ENCODE peak calls at places on chromosomes 6 and 20, in five cellular contexts. K is neural progenitor cell, D is ovary, E is GM23338, M is spleen. S is an unnamed sample. For H3K4me1, the result is how much of the 10 kb centered on the place peaks cover.

GRCh38 chr6:36594816-36595167 is 630 bp downstream of the SRSF3 start:
- DNase-seq in M (no peak), K (no peak), E (no peak), D (peak), S (no peak)

GRCh38 chr20:53036992-53037391 is 64.8 kb downstream of the TSHZ2 start:
- DNase-seq in E (no peak), D (no peak), K (peak), M (no peak), S (no peak)

GRCh38 chr20:21352703-21353102 is 44.6 kb downstream of the NKX2-4 start:
- DNase-seq in K (no peak), E (no peak), D (no peak), M (no peak), S (no peak)

GRCh38 chr20:5977223-5977622 is 26.8 kb downstream of the MCM8 start:
- DNase-seq in E (no peak), K (no peak), M (no peak), D (no peak), S (no peak)

GRCh38 chr6:46024122-46024769 is 8.6 kb upstream of the CLIC5 start:
- DNase-seq in K (no peak), E (no peak), M (no peak), D (no peak), S (no peak)

GRCh38 chr20:50518270-50518721 is 8.1 kb downstream of the PTPN1 start:
- DNase-seq in M (no peak), D (no peak), K (no peak), E (no peak), S (no peak)

GRCh38 chr6:31791324-31792089 is 4.0 kb downstream of the VARS1 start:
- DNase-seq in M (no peak), D (no peak), K (peak), E (peak), S (peak)

GRCh38 chr20:12762725-12763124 is 246.0 kb upstream of the SPTLC3 start:
- DNase-seq in M (no peak), E (peak), D (no peak), K (no peak), S (no peak)

GRCh38 chr20:63484236-63484635 is 11.8 kb upstream of the KCNQ2 start:
- DNase-seq in D (no peak), M (no peak), K (no peak), E (no peak), S (no peak)

GRCh38 chr6:168097621-168098430 is 18.8 kb upstream of the FRMD1 start:
- DNase-seq in K (no peak), M (peak), D (peak), E (no peak), S (no peak)

GRCh38 chr6:122405417-122405816 is 6.0 kb downstream of the HSF2 start:
- DNase-seq in E (peak), D (no peak), M (no peak), K (no peak), S (no peak)

GRCh38 chr6:15441215-15441868 is 195.5 kb downstream of the JARID2 start:
- DNase-seq in K (peak), E (peak), D (peak), M (no peak), S (no peak)

GRCh38 chr6:89297695-89298351 is 17.3 kb downstream of the GABRR2 start:
- DNase-seq in D (no peak), M (no peak), K (peak), E (no peak), S (peak)

GRCh38 chr6:4906942-4907300 is 96.9 kb downstream of the RPP40 start:
- DNase-seq in K (no peak), D (no peak), M (no peak), E (no peak), S (no peak)

GRCh38 chr20:44969320-44969879 is 3.1 kb downstream of the STK4 start:
- DNase-seq in K (no peak), M (no peak), D (no peak), E (no peak), S (no peak)

GRCh38 chr6:118284736-118285360 is 263.2 kb upstream of the PLN start:
- DNase-seq in E (peak), D (no peak), K (no peak), M (no peak), S (no peak)

GRCh38 chr6:30881987-30882763 is 2.1 kb upstream of the DDR1 start:
- DNase-seq in D (peak), E (peak), M (no peak), K (peak), S (no peak)

GRCh38 chr6:127349980-127350379 is 6.6 kb upstream of the ECHDC1 start:
- DNase-seq in D (no peak), M (no peak), E (no peak), K (no peak), S (no peak)

GRCh38 chr6:125193208-125193607 is 39.6 kb downstream of the TPD52L1 start:
- DNase-seq in K (no peak), D (no peak), M (no peak), E (no peak), S (no peak)

GRCh38 chr20:22866757-22867425 is 168.2 kb upstream of the SSTR4 start:
- DNase-seq in E (no peak), M (no peak), K (no peak), D (no peak), S (no peak)

GRCh38 chr6:142763205-142763604 is 181.8 kb downstream of the HIVEP2 start:
- DNase-seq in M (no peak), K (no peak), E (no peak), D (no peak), S (no peak)

GRCh38 chr20:20782221-20782620 is 69.8 kb upstream of the RALGAPA2 start:
- DNase-seq in K (no peak), D (peak), M (no peak), E (no peak), S (no peak)

GRCh38 chr20:7196481-7196880 is 429.0 kb downstream of the BMP2 start:
- DNase-seq in M (no peak), K (no peak), E (no peak), D (no peak), S (no peak)

GRCh38 chr6:117616971-117617765 is 14.9 kb upstream of the GOPC start:
- DNase-seq in D (no peak), M (no peak), E (peak), K (no peak), S (no peak)

GRCh38 chr6:128870751-128871150 is 12.2 kb upstream of the LAMA2 start:
- DNase-seq in E (no peak), K (no peak), M (no peak), D (no peak), S (no peak)

GRCh38 chr6:5998741-5999687 is 7.7 kb downstream of the NRN1 start:
- DNase-seq in K (peak), D (no peak), E (peak), M (peak), S (no peak)

GRCh38 chr6:8085053-8085511 is 17.3 kb downstream of the EEF1E1 start:
- DNase-seq in M (no peak), K (no peak), E (no peak), D (peak), S (no peak)

GRCh38 chr20:50371878-50372769 is 138.1 kb upstream of the PTPN1 start:
- DNase-seq in E (no peak), K (no peak), D (no peak), M (no peak), S (no peak)

GRCh38 chr6:157281570-157281969 is 41.7 kb downstream of the TMEM242 start:
- DNase-seq in E (peak), K (no peak), M (no peak), D (no peak), S (no peak)

GRCh38 chr6:107843400-107843799 is 19.3 kb upstream of the SCML4 start:
- DNase-seq in M (no peak), K (no peak), D (no peak), E (no peak), S (no peak)

GRCh38 chr20:48983423-48984400 is 62.2 kb downstream of the ARFGEF2 start:
- DNase-seq in K (no peak), M (no peak), D (no peak), E (no peak), S (no peak)

GRCh38 chr6:15536201-15536955 is 126.5 kb downstream of the DTNBP1 start:
- DNase-seq in M (no peak), K (no peak), D (no peak), E (no peak), S (no peak)

GRCh38 chr6:107179004-107179403 is 63.7 kb upstream of the BEND3 start:
- DNase-seq in D (no peak), K (peak), M (no peak), E (peak), S (no peak)

GRCh38 chr6:82980086-82980485 is 85.6 kb downstream of the UBE3D start:
- DNase-seq in E (no peak), D (no peak), M (no peak), K (no peak), S (no peak)

GRCh38 chr6:158418501-158418900 is 106.2 kb downstream of the TULP4 start:
- DNase-seq in M (no peak), D (no peak), K (no peak), E (no peak), S (no peak)

GRCh38 chr6:166237611-166238010 is 70.0 kb upstream of the TBXT start:
- DNase-seq in D (no peak), K (no peak), M (no peak), E (no peak), S (no peak)

GRCh38 chr20:41078329-41078728 is 49.7 kb downstream of the TOP1 start:
- DNase-seq in M (no peak), D (no peak), E (peak), K (peak), S (no peak)

GRCh38 chr6:148445620-148446019 is 103.0 kb downstream of the SASH1 start:
- DNase-seq in E (no peak), K (no peak), D (no peak), M (no peak), S (no peak)

GRCh38 chr20:607476-607875 is 2.6 kb downstream of the TCF15 start:
- DNase-seq in E (no peak), K (no peak), D (no peak), M (no peak), S (no peak)
- H3K4me3 ChIP-seq in E (no peak), K (no peak), D (no peak), M (no peak), S (no peak)

DNA sequence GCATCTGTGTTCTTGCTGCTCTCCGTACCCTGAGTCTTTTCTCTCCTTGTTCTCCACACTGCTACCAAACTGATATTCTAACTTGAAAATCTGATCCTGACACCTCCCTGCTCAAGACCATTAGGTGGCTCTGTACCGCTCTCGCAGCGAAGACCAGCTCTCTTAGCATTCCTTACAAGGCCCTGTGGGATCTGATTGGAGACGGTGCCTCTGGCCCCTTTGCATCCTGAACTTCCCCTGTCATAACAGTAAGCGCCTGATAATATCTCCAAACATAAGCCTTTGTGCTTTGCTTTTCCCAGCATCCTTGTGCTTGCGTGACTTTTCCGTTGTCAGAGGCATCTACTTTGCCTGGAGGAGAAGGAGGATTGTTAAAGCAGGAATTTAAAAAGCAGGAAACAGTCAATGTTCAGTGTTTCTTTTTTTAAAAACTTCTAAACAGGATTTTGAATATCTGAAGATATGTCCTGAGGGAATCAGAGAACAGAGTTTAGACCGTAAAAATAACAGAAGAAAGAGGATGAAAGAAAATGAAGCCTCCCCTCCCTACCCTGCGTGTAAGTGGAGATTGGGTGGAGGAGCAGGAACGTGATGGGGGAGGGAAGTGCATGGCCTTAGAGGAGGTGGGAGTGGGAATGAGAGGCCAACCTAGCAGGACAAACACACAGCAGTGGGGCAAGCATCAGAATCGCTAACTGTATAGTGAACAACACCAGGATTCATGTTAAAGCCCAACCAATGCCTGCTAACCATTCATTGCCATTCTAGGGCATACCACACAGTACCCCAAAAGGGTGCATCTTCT is 89.2 kb upstream of the STMND1 start:
- DNase-seq in K (peak), D (no peak), M (no peak), E (peak), S (no peak)
- TF ChIP-seq CTCF in K (peak), D (no peak), M (no peak), E (peak), S (no peak)

DNA sequence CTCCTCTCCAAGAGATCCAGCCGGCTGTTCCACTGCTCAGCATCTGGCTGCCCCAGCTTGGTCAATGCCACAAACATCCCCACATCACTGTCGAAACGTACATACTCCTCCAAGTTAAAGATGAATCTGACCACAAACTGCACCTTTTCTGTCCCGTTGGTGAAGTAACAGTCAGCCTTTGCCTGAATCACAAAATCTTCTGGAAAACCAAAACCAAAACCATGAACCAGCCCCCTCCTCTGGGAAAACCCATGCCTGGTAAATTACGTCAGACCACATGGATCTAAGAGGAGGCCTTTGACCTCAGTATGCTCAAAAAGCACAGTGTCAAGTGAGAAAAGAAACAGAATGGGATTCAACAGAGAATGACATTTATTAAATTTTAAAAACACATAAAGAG is 1.7 kb downstream of the HLA-DOB start:
- DNase-seq in D (no peak), E (no peak), M (no peak), K (no peak), S (no peak)
- H3K4me1 ChIP-seq in D (under half), E (under half), M (under half), K (under half), S (under half)

GRCh38 chr6:394641-395289 is 3.2 kb downstream of the IRF4 start:
- DNase-seq in D (no peak), K (no peak), M (no peak), E (no peak), S (no peak)

GRCh38 chr6:393391-394221 is 2.1 kb downstream of the IRF4 start:
- DNase-seq in D (no peak), E (peak), M (peak), K (peak), S (no peak)

GRCh38 chr6:391559-392440 is at the start of gene IRF4:
- DNase-seq in K (peak), M (peak), D (no peak), E (peak), S (no peak)

GRCh38 chr6:390914-391558 is 516 bp upstream of the IRF4 start:
- DNase-seq in D (no peak), M (no peak), E (peak), K (peak), S (no peak)

GRCh38 chr6:392441-393390 is 1.2 kb downstream of the IRF4 start:
- DNase-seq in K (peak), M (peak), D (no peak), E (peak), S (peak)
- H3K4me3 ChIP-seq in K (peak), M (peak), D (peak), E (peak), S (peak)

GRCh38 chr6:26350858-26351543 is 14.0 kb upstream of the BTN3A2 start:
- DNase-seq in M (no peak), D (no peak), K (no peak), E (no peak), S (no peak)
- TF ChIP-seq CTCF in M (no peak), D (no peak), K (no peak), E (no peak), S (no peak)